ENCODE peak calls at places on chromosomes 3 and 15, in six cellular contexts. S is tibial nerve, M is H7, Y is upper lobe of right lung, O is fibroblast of lung, U is mammary epithelial cell. N is an unnamed sample.

GRCh38 chr3:156471431-156471830 is 83.5 kb downstream of the SSR3 start:
- DNase-seq in O (no peak), S (no peak), M (no peak), Y (no peak), U (no peak), N (no peak)

GRCh38 chr15:85583404-85584390 is 203.3 kb downstream of the AKAP13 start:
- DNase-seq in S (peak; percentile 36), O (peak; percentile 81), Y (peak; percentile 70), M (no peak), U (peak; percentile 50), N (no peak)

GRCh38 chr3:36373661-36374060 is 6.6 kb upstream of the STAC start:
- DNase-seq in M (no peak), O (no peak), Y (no peak), S (no peak), U (no peak), N (no peak)

GRCh38 chr15:67369359-67369758 is 114.8 kb downstream of the IQCH start:
- DNase-seq in Y (no peak), O (no peak), U (no peak), M (no peak), S (no peak), N (no peak)

GRCh38 chr3:26437678-26438077 is 184.9 kb upstream of the LRRC3B start:
- DNase-seq in O (peak; percentile 64), M (no peak), U (peak; percentile 78), S (no peak), Y (no peak), N (no peak)

GRCh38 chr3:194204036-194204792 is 68.3 kb downstream of the HES1 start:
- DNase-seq in M (peak; percentile 80), O (no peak), S (no peak), U (peak; percentile 6), Y (peak; percentile 73), N (no peak)

GRCh38 chr3:158102219-158102612 is 4.0 kb downstream of the SHOX2 start:
- DNase-seq in Y (no peak), S (no peak), U (no peak), M (no peak), O (no peak), N (no peak)

GRCh38 chr3:74756586-74756985 is 142.1 kb upstream of the CNTN3 start:
- DNase-seq in U (peak; percentile 82), O (no peak), Y (no peak), M (no peak), S (no peak), N (no peak)

GRCh38 chr15:100328796-100329195 is 13.0 kb downstream of the ADAMTS17 start:
- DNase-seq in U (no peak), S (no peak), Y (no peak), M (no peak), O (no peak), N (no peak)

GRCh38 chr3:103308921-103309320 is 874.1 kb downstream of the ZPLD1 start:
- DNase-seq in Y (no peak), O (no peak), U (no peak), M (peak; percentile 13), S (no peak), N (no peak)

GRCh38 chr3:49868951-49869454 is 703 bp downstream of the CAMKV start:
- DNase-seq in S (no peak), O (no peak), U (no peak), M (peak; percentile 95), Y (no peak), N (no peak)

GRCh38 chr3:139982404-139982803 is 47.4 kb downstream of the CLSTN2 start:
- DNase-seq in M (peak; percentile 47), U (no peak), Y (no peak), O (no peak), S (no peak), N (no peak)

GRCh38 chr3:128052831-128053419 is 688 bp downstream of the SEC61A1 start:
- DNase-seq in O (peak; percentile 28), M (no peak), U (no peak), S (no peak), Y (no peak), N (no peak)

GRCh38 chr15:69921626-69922624 is 175.8 kb downstream of the TLE3 start:
- DNase-seq in S (no peak), U (no peak), Y (no peak), O (no peak), M (no peak), N (no peak)

GRCh38 chr3:105647047-105647446 is 221.8 kb downstream of the CBLB start:
- DNase-seq in M (no peak), S (no peak), U (peak; percentile 89), O (peak; percentile 93), Y (no peak), N (no peak)

DNA sequence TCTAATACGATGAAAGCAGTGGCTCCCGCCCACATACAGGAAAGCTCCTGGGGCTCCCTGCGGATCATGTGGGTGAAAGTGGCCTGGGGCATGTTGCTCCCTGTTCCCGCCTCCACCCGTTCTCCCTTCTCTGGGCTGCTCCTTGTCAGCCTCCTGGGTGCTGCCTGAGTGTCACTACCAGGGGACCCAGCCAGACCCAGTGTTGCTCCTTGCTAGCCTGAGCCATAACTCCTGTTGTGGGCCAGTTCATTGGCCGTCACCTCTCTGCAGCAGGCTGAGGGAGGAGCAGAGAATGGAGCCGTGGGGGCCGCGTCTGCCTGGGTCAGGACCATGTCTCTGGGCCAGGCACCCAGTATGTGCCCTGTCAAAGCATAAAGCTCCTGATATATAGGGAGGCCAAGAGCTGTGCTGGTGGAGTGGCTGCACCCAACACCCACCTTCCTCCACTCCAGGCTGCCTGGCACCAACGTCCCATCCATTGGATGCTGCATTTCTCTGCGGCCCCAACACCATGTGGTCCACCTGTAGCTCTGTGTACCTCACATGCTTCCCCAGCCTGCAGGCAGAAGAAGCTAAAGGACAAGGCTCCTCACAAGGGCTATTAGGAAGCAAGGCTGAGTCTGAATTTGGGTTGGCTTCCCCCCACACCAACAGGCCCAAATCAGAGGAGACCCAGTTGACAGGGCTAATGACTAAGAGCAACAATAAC is 40.5 kb downstream of the KLF13 start:
- DNase-seq in U (no peak), M (no peak), O (no peak), S (no peak), Y (no peak), N (no peak)
- H3K4me3 ChIP-seq in U (no peak overlapping the region), M (no peak overlapping the region), O (no peak overlapping the region), S (peak overlapping the region; percentile 38), Y (peak overlapping the region; percentile 41), N (no peak overlapping the region)

DNA sequence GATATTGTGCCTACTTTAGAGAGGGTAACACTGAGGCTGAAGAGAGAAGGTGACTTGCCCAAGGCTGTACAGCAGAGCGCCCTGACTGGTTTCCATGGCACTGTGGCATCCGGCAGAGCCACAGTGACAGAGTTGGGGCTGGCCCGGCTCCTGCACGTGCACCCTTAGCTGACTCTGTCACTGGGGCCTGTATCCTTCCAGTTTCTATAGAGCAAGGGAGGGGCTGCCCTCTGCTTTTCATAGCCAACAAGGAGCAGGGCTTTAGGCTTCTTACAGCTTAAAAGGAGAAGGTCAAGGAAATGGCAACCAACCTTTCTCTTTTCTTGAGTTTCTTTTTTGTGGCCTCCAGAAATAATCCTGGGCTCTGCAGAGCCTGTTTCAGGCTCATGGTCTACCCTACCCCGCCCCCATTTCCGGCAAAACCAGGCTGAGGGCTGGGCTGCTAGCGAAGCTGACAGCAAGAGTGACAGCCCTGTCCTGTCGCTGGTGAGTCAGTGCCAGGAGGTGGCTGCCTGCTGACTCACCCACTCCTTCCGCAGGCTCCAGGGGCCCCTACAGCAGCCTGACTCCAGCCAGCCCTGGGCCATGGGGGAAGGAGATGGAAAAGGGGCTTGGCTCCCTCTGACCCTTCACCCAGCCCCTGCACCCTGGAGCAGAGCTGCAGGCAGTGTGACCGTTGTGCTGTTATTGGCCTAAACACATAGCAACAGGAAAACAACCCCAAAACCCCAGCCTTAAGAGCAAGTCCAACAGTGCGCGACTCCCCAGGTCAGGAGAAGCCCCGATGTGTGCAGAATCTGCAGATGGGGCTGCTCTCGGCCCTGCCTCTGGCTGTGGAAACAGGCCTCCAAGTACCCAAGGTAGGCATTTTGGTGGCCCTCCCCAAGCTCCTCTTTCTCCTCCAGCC is 29.8 kb downstream of the SLC6A6 start:
- DNase-seq in U (peak; percentile 81), Y (peak; percentile 96), S (peak; percentile 51), M (peak; percentile 71), O (peak; percentile 80), N (peak; percentile 19)
- H3K4me3 ChIP-seq in U (no peak overlapping the region), Y (peak overlapping the region; percentile 18), S (no peak overlapping the region), M (no peak overlapping the region), O (no peak overlapping the region), N (no peak overlapping the region)

GRCh38 chr15:41603411-41603935 is 44.5 kb downstream of the TYRO3 start:
- DNase-seq in U (no peak), S (no peak), Y (no peak), M (no peak), O (no peak), N (no peak)

GRCh38 chr15:41605566-41605965 is 46.6 kb downstream of the TYRO3 start:
- DNase-seq in O (no peak), Y (no peak), M (no peak), U (no peak), S (no peak), N (no peak)

GRCh38 chr15:41609123-41609522 is 50.1 kb downstream of the TYRO3 start:
- DNase-seq in U (no peak), Y (no peak), O (no peak), S (no peak), M (no peak), N (no peak)

GRCh38 chr15:41607033-41607432 is 48.0 kb downstream of the TYRO3 start:
- DNase-seq in O (peak; percentile 94), U (peak; percentile 63), Y (no peak), M (no peak), S (no peak), N (no peak)

DNA sequence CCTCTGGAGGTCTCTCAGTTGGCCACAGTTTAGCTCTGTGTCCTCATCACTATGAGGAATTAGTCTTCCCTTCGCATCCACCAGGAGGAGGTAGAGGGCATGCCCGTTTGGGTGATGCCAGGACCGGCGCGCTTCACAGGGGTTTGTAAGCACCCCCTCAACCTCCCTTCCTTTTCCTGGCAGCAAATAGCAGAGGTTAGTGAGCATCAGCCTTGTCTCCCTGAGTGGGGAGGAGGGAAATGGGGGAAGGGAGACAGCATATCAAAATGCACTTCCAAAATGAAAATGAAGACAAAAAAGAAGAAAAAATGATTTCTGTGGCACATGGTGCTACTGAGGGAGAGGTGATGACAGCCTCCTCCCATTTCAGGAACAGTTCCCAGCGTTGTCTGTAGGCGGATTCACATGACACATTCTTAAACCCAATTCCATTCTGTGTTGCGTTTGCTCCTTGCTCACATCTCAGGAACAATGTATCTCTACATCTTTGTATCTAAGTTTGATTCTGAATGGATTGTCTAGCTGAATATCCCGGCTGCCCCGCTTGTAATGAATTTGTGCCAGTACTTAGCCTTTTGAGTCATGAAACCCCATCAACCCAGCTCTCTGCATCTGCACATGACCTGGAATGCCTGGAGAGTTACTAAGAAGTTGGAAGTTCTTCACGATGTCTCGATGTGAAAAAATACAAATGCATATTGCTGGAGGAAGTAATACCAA is 45.1 kb downstream of the TYRO3 start:
- DNase-seq in Y (peak; percentile 74), S (peak; percentile 66), U (peak; percentile 67), O (peak; percentile 89), M (peak; percentile 84), N (peak; percentile 60)
- H3K4me3 ChIP-seq in Y (peak overlapping the region; percentile 38), S (peak overlapping the region; percentile 28), U (peak overlapping the region; percentile 16), O (peak overlapping the region; percentile 35), M (no peak overlapping the region), N (no peak overlapping the region)

DNA sequence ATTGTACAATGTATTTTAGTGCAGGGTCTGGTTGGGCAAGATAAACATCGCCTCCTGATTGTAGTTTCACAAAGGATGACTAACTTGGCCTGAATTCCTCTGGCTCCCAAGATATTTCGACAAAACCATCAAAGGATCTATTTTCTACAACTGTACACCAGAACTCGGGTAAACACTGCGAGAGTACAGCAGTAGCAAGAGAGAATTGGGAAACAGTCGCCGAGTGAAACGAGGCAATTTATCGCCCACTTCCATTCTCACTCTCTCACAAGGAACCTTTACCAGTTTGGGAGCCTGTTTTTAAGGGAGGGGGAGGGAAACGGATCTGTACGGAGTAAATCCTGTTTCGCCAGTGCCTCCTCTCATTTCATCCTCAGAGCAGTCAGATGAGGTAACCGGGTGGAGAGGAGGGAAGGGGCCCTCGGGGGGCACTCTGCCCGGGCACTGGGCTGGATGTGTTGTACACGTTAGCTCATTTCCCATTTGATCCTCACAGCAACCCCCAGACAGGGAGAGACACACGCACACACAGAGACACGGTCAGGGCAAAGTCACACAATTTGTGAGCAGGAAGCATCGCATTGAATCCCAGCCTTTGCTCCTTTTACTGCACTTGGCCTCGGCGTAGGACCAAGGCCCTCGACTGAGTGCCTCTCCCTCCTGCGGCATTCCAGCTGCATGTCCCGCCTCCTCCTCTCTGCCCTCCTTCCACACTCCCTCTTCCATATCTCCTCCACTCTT is 120.1 kb downstream of the LIPC start:
- DNase-seq in U (peak; percentile 92), M (peak; percentile 60), Y (no peak), O (peak; percentile 98), S (peak; percentile 48), N (no peak)
- H3K4me3 ChIP-seq in U (no peak overlapping the region), M (no peak overlapping the region), Y (peak overlapping the region; percentile 29), O (peak overlapping the region; percentile 44), S (peak overlapping the region; percentile 17), N (no peak overlapping the region)